ENCODE peak calls at places on chromosomes 11 and 22, in four cellular contexts. N is GM13976, A is SW480, M is posterior cingulate gyrus. T is an unnamed sample.

GRCh38 chr22:36423461-36424404 is 36.0 kb upstream of the MYH9 start:
- DNase-seq in N (no peak), A (no peak), M (no peak), T (no peak)

GRCh38 chr11:72652871-72653615 is 21.2 kb downstream of the PDE2A start:
- DNase-seq in N (no peak), A (no peak), M (no peak), T (peak; percentile 50)

GRCh38 chr11:45904309-45904915 is 2.7 kb downstream of the FREY1 start:
- DNase-seq in N (no peak), A (no peak), M (no peak), T (no peak)

GRCh38 chr11:33588056-33588455 is 112.6 kb downstream of the C11orf91 start:
- DNase-seq in N (no peak), A (no peak), M (no peak), T (no peak)

GRCh38 chr22:36933629-36934028 is 20.2 kb downstream of the CSF2RB start:
- DNase-seq in N (peak; percentile 10), A (no peak), M (no peak), T (no peak)

GRCh38 chr11:125429174-125429707 is 66.8 kb downstream of the FEZ1 start:
- DNase-seq in N (peak; percentile 84), A (peak; percentile 58), M (peak; percentile 85), T (peak; percentile 77)

GRCh38 chr11:102791271-102792036 is 6.5 kb downstream of the MMP1 start:
- DNase-seq in N (no peak), A (no peak), M (no peak), T (no peak)

GRCh38 chr22:18966748-18967147 is 30.7 kb upstream of the PRODH start:
- DNase-seq in N (no peak), A (no peak), M (peak; percentile 59), T (peak; percentile 93)